ENCODE peak calls at places on chromosomes 6 and 20, in seven cellular contexts. J is fibroblast of lung, H is HepG2, P is ovary, O is gastrocnemius medialis, N is pancreas, L is tibial nerve. Q is an unnamed sample. For H3K27me3, the result is how much of the 10 kb centered on the place peaks cover.

GRCh38 chr6:131687022-131687421 is 14.2 kb downstream of the OR2A4 start:
- DNase-seq in J (no peak), H (no peak), P (no peak), O (no peak), N (no peak), L (no peak), Q (no peak)

GRCh38 chr20:17570347-17571152 is 675 bp downstream of the DSTN start:
- DNase-seq in J (peak), H (peak), P (peak), O (peak), N (peak), L (peak), Q (peak)

GRCh38 chr6:44036196-44036595 is 91.1 kb downstream of the MRPL14 start:
- DNase-seq in J (no peak), H (no peak), P (no peak), O (no peak), N (no peak), L (no peak), Q (no peak)

GRCh38 chr6:154306696-154307095 is 49.9 kb downstream of the IPCEF1 start:
- DNase-seq in J (no peak), H (no peak), P (no peak), O (no peak), N (no peak), L (no peak), Q (no peak)

GRCh38 chr6:12577124-12577845 is 139.3 kb upstream of the PHACTR1 start:
- DNase-seq in J (peak), H (no peak), P (no peak), O (no peak), N (no peak), L (no peak), Q (no peak)

GRCh38 chr6:130946076-130946475 is 117.0 kb downstream of the EPB41L2 start:
- DNase-seq in J (peak), H (no peak), P (no peak), O (no peak), N (no peak), L (no peak), Q (no peak)

GRCh38 chr6:27145731-27146455 is 101.6 kb upstream of the PRSS16 start:
- DNase-seq in J (peak), H (peak), P (peak), O (peak), N (peak), L (peak), Q (peak)

GRCh38 chr20:48149887-48150286 is 364.6 kb upstream of the SULF2 start:
- DNase-seq in J (no peak), H (no peak), P (no peak), O (no peak), N (no peak), L (no peak), Q (no peak)

GRCh38 chr20:22369100-22369499 is 215.3 kb downstream of the FOXA2 start:
- DNase-seq in J (no peak), H (no peak), P (no peak), O (no peak), N (no peak), L (no peak), Q (no peak)

GRCh38 chr20:24117386-24117785 is 128.8 kb upstream of the GGTLC1 start:
- DNase-seq in J (no peak), H (no peak), P (no peak), O (no peak), N (no peak), L (no peak), Q (no peak)

GRCh38 chr6:144728804-144729203 is 443.7 kb downstream of the UTRN start:
- DNase-seq in J (no peak), H (no peak), P (no peak), O (no peak), N (no peak), L (no peak), Q (no peak)

GRCh38 chr20:49431345-49431744 is 51.1 kb downstream of the KCNB1 start:
- DNase-seq in J (no peak), H (no peak), P (no peak), O (no peak), N (no peak), L (no peak), Q (no peak)

GRCh38 chr6:64221776-64222175 is 586.2 kb downstream of the PHF3 start:
- DNase-seq in J (no peak), H (no peak), P (no peak), O (no peak), N (no peak), L (no peak), Q (no peak)

GRCh38 chr6:47047479-47048411 is 5.6 kb upstream of the ADGRF1 start:
- DNase-seq in J (peak), H (peak), P (no peak), O (peak), N (peak), L (peak), Q (no peak)

GRCh38 chr6:127434651-127435050 is 24.5 kb downstream of the KIAA0408 start:
- DNase-seq in J (no peak), H (no peak), P (no peak), O (no peak), N (no peak), L (no peak), Q (no peak)

GRCh38 chr6:69421270-69421669 is 375.5 kb downstream of the LMBRD1 start:
- DNase-seq in J (no peak), H (no peak), P (no peak), O (no peak), N (no peak), L (no peak), Q (no peak)

GRCh38 chr20:45283529-45284065 is 23.0 kb upstream of the RBPJL start:
- DNase-seq in J (no peak), H (no peak), P (no peak), O (no peak), N (no peak), L (no peak), Q (no peak)

GRCh38 chr20:15267935-15268334 is 930.5 kb upstream of the FLRT3 start:
- DNase-seq in J (no peak), H (no peak), P (no peak), O (no peak), N (no peak), L (no peak), Q (no peak)

GRCh38 chr6:3162067-3162497 is 4.7 kb upstream of the TUBB2A start:
- DNase-seq in J (no peak), H (no peak), P (no peak), O (no peak), N (no peak), L (no peak), Q (no peak)

GRCh38 chr6:7825986-7826385 is 84.6 kb downstream of the TXNDC5 start:
- DNase-seq in J (no peak), H (no peak), P (no peak), O (no peak), N (no peak), L (no peak), Q (no peak)

GRCh38 chr6:36603222-36604089 is 9.3 kb downstream of the SRSF3 start:
- DNase-seq in J (no peak), H (no peak), P (no peak), O (no peak), N (no peak), L (no peak), Q (no peak)

GRCh38 chr20:8355453-8355852 is 223.4 kb downstream of the PLCB1 start:
- DNase-seq in J (no peak), H (peak), P (no peak), O (no peak), N (no peak), L (no peak), Q (no peak)

GRCh38 chr6:34696189-34696738 is 303 bp downstream of the ILRUN start:
- DNase-seq in J (peak), H (no peak), P (no peak), O (peak), N (no peak), L (no peak), Q (peak)

GRCh38 chr20:22701679-22702308 is 117.4 kb upstream of the FOXA2 start:
- DNase-seq in J (no peak), H (no peak), P (no peak), O (no peak), N (no peak), L (no peak), Q (no peak)

GRCh38 chr20:36101201-36101600 is 53.3 kb upstream of the EPB41L1 start:
- DNase-seq in J (no peak), H (no peak), P (no peak), O (no peak), N (peak), L (no peak), Q (no peak)

GRCh38 chr20:36936341-36936740 is 15.2 kb downstream of the SAMHD1 start:
- DNase-seq in J (no peak), H (no peak), P (no peak), O (no peak), N (no peak), L (no peak), Q (no peak)

GRCh38 chr6:56580271-56580670 is 62.4 kb downstream of the DST start:
- DNase-seq in J (no peak), H (no peak), P (no peak), O (no peak), N (no peak), L (no peak), Q (no peak)

GRCh38 chr6:52527436-52527835 is 49.4 kb downstream of the TRAM2 start:
- DNase-seq in J (no peak), H (no peak), P (no peak), O (no peak), N (no peak), L (no peak), Q (no peak)
- H3K27me3 ChIP-seq in J (under half), H (under half), P (under half), O (under half), N (under half), L (under half), Q (under half)

DNA sequence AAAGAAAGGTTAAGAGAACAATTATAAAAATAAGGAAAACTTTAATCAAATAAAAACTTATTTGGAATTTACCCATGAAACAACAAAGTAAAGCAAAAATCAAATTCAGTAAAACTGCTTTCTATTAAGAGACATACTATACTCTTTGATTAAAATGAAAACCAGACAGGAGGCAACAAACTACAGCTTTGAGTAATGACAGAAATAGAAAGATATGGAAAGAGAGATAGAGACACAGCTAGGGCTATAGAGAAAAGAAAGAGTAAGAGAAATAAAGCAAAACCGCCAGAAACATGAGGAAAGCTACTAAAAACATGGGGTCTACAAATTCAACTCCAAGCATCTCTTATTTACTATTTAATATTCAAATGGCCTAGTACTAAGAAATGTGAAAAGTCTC is 67.6 kb downstream of the PHIP start:
- DNase-seq in J (no peak), H (no peak), P (no peak), O (no peak), N (no peak), L (no peak), Q (no peak)
- H3K27ac ChIP-seq in J (no peak), H (no peak), P (no peak), O (no peak), N (no peak), L (no peak), Q (no peak)

GRCh38 chr6:122286512-122286911 is 112.9 kb upstream of the HSF2 start:
- DNase-seq in J (peak), H (no peak), P (no peak), O (no peak), N (no peak), L (no peak), Q (no peak)

GRCh38 chr6:122285292-122285913 is 114.0 kb upstream of the HSF2 start:
- DNase-seq in J (no peak), H (no peak), P (no peak), O (no peak), N (no peak), L (peak), Q (no peak)

GRCh38 chr6:122284848-122285247 is 114.6 kb upstream of the HSF2 start:
- DNase-seq in J (no peak), H (no peak), P (no peak), O (no peak), N (no peak), L (no peak), Q (no peak)

DNA sequence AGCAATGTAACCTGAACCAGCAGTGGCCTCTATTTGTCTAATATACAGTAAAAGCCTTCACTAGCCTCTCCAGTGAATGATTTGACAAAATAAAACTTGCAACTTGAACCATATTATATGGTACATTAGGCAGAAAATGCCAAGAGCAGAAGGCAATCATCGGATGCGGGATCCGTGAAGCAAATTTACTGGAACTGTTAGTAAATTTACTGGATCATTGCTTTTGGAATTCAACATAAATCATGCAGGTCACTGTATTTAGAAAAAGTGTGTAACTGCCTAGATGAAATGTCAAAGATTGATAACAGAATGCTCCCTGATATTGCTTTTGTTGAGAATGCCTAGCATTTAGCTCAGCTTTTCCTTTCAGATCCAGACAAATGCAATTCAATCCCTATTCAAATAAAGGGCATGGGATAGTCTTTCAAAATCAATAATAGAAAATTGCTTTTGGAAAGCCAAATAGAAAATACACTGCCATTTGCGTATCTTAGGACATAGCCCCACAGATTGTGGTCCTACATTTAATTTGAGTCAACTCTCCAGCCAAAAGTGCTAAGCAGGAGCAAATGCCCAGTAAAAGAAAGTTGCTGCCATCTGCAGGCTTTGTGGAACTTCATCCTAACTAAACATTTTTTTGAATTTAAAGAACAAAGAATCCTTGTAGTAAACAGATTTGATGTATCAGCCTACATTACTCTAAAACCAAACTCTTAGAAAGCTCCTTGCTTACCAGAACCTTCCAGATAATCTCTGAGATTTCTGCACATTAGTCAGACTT is 109.5 kb upstream of the HSF2 start:
- DNase-seq in J (peak), H (peak), P (no peak), O (no peak), N (no peak), L (no peak), Q (no peak)
- TF ChIP-seq CTCF in J (peak), H (peak), P (no peak), O (peak), N (no peak), L (no peak), Q (peak)

DNA sequence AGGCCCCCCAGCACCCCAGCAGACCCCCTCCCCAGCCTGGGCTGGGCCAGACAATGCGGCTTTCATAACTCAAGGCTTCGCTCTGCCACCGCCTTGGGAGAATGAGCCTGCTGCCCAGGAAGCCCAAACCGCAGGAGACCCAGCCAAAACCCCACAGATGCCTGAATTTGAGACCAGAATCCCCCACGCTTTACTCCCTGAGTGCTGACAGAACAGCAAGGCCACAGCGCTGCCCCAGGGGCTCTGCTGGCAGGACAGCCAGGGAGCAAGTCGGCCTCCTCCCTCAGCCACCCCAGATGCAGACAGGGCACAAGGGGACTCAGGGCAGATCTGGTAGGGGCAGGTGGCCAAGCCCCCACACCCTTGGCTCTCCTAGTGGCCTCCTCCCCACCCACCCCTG is 2.2 kb downstream of the MDFI start:
- DNase-seq in J (no peak), H (no peak), P (no peak), O (no peak), N (no peak), L (no peak), Q (no peak)
- H3K27me3 ChIP-seq in J (under half), H (under half), P (under half), O (under half), N (under half), L (under half), Q (under half)

GRCh38 chr20:32828029-32828666 is 8.4 kb downstream of the MAPRE1 start:
- DNase-seq in J (peak), H (no peak), P (no peak), O (no peak), N (no peak), L (no peak), Q (no peak)
- H3K27ac ChIP-seq in J (no peak), H (no peak), P (no peak), O (no peak), N (peak), L (peak), Q (no peak)

GRCh38 chr6:33212857-33213165 is 4.5 kb downstream of the RING1 start:
- DNase-seq in J (no peak), H (no peak), P (no peak), O (no peak), N (no peak), L (no peak), Q (no peak)

GRCh38 chr6:33213166-33213988 is 5.1 kb downstream of the RING1 start:
- DNase-seq in J (no peak), H (no peak), P (peak), O (no peak), N (peak), L (no peak), Q (no peak)

GRCh38 chr6:33211136-33211535 is 2.8 kb downstream of the RING1 start:
- DNase-seq in J (no peak), H (no peak), P (no peak), O (no peak), N (no peak), L (no peak), Q (no peak)

GRCh38 chr6:33209856-33210255 is 1.6 kb downstream of the RING1 start:
- DNase-seq in J (no peak), H (no peak), P (no peak), O (no peak), N (no peak), L (no peak), Q (no peak)

DNA sequence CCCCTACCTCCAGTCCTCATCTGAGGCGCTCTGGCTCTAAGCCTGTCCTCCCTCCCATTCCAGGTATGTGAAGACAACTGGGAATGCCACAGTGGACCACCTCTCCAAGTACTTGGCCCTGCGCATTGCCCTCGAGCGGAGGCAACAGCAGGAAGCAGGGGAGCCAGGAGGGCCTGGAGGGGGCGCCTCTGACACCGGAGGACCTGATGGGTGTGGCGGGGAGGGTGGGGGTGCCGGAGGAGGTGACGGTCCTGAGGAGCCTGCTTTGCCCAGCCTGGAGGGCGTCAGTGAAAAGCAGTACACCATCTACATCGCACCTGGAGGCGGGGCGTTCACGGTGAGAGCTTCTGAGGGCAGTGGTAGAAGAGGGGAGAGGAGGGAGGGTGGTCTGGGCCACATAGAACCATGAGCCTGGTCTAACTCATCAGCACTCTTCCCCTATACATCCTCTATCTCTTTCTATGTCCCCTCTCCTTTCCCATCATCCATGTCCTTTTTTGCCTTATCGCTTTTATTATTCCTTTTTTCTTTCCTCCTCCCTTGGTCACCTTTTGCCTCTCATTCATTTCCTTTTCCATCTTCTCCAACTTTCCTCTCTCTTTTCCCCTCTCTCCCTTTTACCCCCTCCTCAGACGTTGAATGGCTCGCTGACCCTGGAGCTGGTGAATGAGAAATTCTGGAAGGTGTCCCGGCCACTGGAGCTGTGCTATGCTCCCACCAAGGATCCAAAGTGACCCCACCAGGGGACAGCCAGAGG is 3.5 kb downstream of the RING1 start:
- DNase-seq in J (no peak), H (no peak), P (no peak), O (no peak), N (no peak), L (no peak), Q (no peak)
- TF ChIP-seq CTCF in J (no peak), H (peak), P (no peak), O (no peak), N (no peak), L (no peak), Q (no peak)

GRCh38 chr6:20673458-20673857 is 139.2 kb downstream of the CDKAL1 start:
- DNase-seq in J (no peak), H (no peak), P (no peak), O (no peak), N (no peak), L (no peak), Q (no peak)

GRCh38 chr6:20674664-20675063 is 140.4 kb downstream of the CDKAL1 start:
- DNase-seq in J (no peak), H (no peak), P (no peak), O (no peak), N (no peak), L (no peak), Q (no peak)

GRCh38 chr6:20680697-20681165 is 146.5 kb downstream of the CDKAL1 start:
- DNase-seq in J (no peak), H (no peak), P (no peak), O (no peak), N (no peak), L (no peak), Q (no peak)

GRCh38 chr6:20681243-20681684 is 147.0 kb downstream of the CDKAL1 start:
- DNase-seq in J (no peak), H (peak), P (no peak), O (no peak), N (no peak), L (no peak), Q (no peak)

DNA sequence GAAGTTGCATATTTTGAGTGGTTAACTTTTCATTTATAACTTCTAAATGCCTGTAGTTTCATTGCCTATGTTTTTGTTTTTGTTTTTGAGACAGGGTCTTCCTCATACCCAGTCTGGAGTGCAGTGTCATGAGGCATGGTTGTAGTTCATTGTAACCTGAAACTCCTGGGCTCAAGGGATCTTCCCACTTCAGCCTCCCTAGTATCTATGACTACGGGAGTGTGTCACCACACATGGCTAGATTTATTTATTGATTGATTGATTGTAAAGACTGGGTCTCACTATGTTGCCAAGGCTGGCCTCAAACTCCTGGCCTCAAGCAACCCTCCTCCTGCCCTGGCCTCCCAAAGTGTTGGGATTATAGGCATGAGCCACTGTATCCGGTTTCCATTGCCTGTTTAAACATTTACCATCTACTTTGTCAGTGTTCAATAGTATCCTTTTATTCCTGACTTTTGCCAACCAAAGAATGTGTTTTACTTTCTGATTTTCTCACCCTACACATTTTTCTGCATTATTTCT is 144.6 kb downstream of the CDKAL1 start:
- DNase-seq in J (no peak), H (peak), P (no peak), O (no peak), N (no peak), L (no peak), Q (no peak)
- H3K27me3 ChIP-seq in J (under half), H (under half), P (under half), O (under half), N (under half), L (under half), Q (under half)